ENCODE peak calls at places on chromosomes 4 and X, in seven cellular contexts. E is HFFc6, G is astrocyte, U is body of pancreas, N is mucosa of descending colon, I is AG09309, T is neural progenitor cell. A is an unnamed sample.

GRCh38 chrX:13507893-13508292 is 61.5 kb upstream of the EGFL6 start:
- DNase-seq in E (no peak), G (no peak), U (no peak), N (no peak), I (no peak), T (no peak), A (no peak)

GRCh38 chrX:38654302-38654701 is 93.0 kb downstream of the TSPAN7 start:
- DNase-seq in E (peak), G (peak), U (peak), N (no peak), I (no peak), T (peak), A (no peak)

GRCh38 chr4:164501074-164501473 is 252.9 kb upstream of the SMIM31 start:
- DNase-seq in E (no peak), G (peak), U (no peak), N (no peak), I (no peak), T (no peak), A (no peak)

GRCh38 chrX:95063554-95063953 is 1389.5 kb downstream of the FAM133A start:
- DNase-seq in E (peak), G (peak), U (no peak), N (no peak), I (no peak), T (no peak), A (no peak)

GRCh38 chr4:126221262-126221661 is 906.5 kb downstream of the FAT4 start:
- DNase-seq in E (no peak), G (no peak), U (no peak), N (no peak), I (no peak), T (no peak), A (no peak)

GRCh38 chr4:164396439-164396838 is 357.5 kb upstream of the SMIM31 start:
- DNase-seq in E (no peak), G (peak), U (no peak), N (no peak), I (no peak), T (peak), A (no peak)

GRCh38 chr4:17072483-17072882 is 174.0 kb upstream of the LDB2 start:
- DNase-seq in E (no peak), G (peak), U (no peak), N (no peak), I (no peak), T (no peak), A (no peak)

GRCh38 chrX:36898301-36898700 is 109.9 kb upstream of the FAM47C start:
- DNase-seq in E (no peak), G (no peak), U (no peak), N (no peak), I (no peak), T (peak), A (no peak)

GRCh38 chr4:56976283-56976877 is 1.0 kb downstream of the NOA1 start:
- DNase-seq in E (no peak), G (no peak), U (no peak), N (no peak), I (no peak), T (no peak), A (no peak)

GRCh38 chr4:72951628-72952027 is 117.9 kb downstream of the COX18 start:
- DNase-seq in E (no peak), G (peak), U (no peak), N (no peak), I (no peak), T (no peak), A (no peak)

GRCh38 chr4:168848112-168848511 is 161.9 kb downstream of the CBR4 start:
- DNase-seq in E (no peak), G (no peak), U (no peak), N (no peak), I (no peak), T (peak), A (no peak)

GRCh38 chr4:81609844-81610243 is 138.1 kb upstream of the RASGEF1B start:
- DNase-seq in E (no peak), G (no peak), U (no peak), N (no peak), I (no peak), T (no peak), A (no peak)

GRCh38 chr4:24521544-24521943 is 62.8 kb downstream of the DHX15 start:
- DNase-seq in E (no peak), G (no peak), U (no peak), N (no peak), I (no peak), T (no peak), A (no peak)

GRCh38 chr4:160423879-160424451 is 1321.1 kb downstream of the RAPGEF2 start:
- DNase-seq in E (no peak), G (peak), U (no peak), N (no peak), I (no peak), T (no peak), A (no peak)

GRCh38 chr4:100984901-100985300 is 362.4 kb downstream of the PPP3CA start:
- DNase-seq in E (peak), G (peak), U (no peak), N (no peak), I (peak), T (no peak), A (no peak)

GRCh38 chrX:102042706-102043325 is 82.7 kb upstream of the TCEAL2 start:
- DNase-seq in E (peak), G (no peak), U (no peak), N (no peak), I (peak), T (no peak), A (peak)

GRCh38 chr4:122930877-122931276 is 8.5 kb upstream of the NUDT6 start:
- DNase-seq in E (no peak), G (no peak), U (no peak), N (no peak), I (no peak), T (no peak), A (no peak)

GRCh38 chr4:76095568-76095967 is 21.1 kb downstream of the ART3 start:
- DNase-seq in E (no peak), G (no peak), U (no peak), N (no peak), I (no peak), T (no peak), A (no peak)

GRCh38 chrX:100768679-100769338 is 36.9 kb upstream of the SYTL4 start:
- DNase-seq in E (peak), G (peak), U (peak), N (peak), I (peak), T (peak), A (no peak)

GRCh38 chrX:3026074-3026588 is 15.1 kb upstream of the ARSF start:
- DNase-seq in E (no peak), G (no peak), U (peak), N (peak), I (no peak), T (no peak), A (no peak)

GRCh38 chr4:80336582-80336981 is 1.1 kb downstream of the CFAP299 start:
- DNase-seq in E (peak), G (peak), U (peak), N (peak), I (no peak), T (peak), A (no peak)

GRCh38 chr4:87375719-87376291 is 15.2 kb downstream of the HSD17B11 start:
- DNase-seq in E (peak), G (peak), U (peak), N (peak), I (peak), T (peak), A (no peak)

GRCh38 chrX:16112428-16112827 is 10.9 kb upstream of the GRPR start:
- DNase-seq in E (no peak), G (no peak), U (no peak), N (no peak), I (no peak), T (no peak), A (no peak)
- TF ChIP-seq CTCF in E (no peak), G (no peak), U (no peak), N (no peak), I (peak), T (no peak), A (peak)

DNA sequence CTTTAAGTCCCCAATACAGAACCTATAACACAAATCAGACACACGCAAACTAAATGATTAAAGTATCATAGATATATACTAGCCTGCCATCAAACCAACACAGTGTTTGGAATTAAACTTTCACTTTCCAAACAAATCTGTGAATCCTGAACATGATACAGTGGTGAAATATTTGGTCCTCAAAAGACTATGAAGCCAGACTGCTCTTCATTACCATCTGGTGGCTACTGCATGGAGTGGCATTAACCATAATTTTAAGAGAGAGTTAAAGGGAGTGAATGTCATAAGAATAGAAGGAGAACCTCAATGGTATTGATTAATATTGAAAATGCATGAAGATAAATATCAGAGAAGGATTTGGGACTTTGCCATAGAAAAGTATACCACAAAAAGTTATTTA is 9.2 kb upstream of the GABRA4 start:
- DNase-seq in E (peak), G (no peak), U (no peak), N (no peak), I (no peak), T (no peak), A (no peak)
- TF ChIP-seq CTCF in E (peak), G (peak), U (no peak), N (no peak), I (peak), T (peak), A (peak)

GRCh38 chr4:15006416-15007024 is 4.2 kb downstream of the CPEB2 start:
- DNase-seq in E (peak), G (peak), U (no peak), N (no peak), I (no peak), T (no peak), A (no peak)
- TF ChIP-seq CTCF in E (peak), G (peak), U (no peak), N (no peak), I (peak), T (peak), A (peak)

GRCh38 chr4:184651899-184652298 is 2.4 kb downstream of the PRIMPOL start:
- DNase-seq in E (no peak), G (no peak), U (no peak), N (no peak), I (no peak), T (no peak), A (no peak)

GRCh38 chr4:184648220-184649025 is 824 bp downstream of the CASP3 start:
- DNase-seq in E (peak), G (peak), U (peak), N (peak), I (no peak), T (peak), A (no peak)

GRCh38 chr4:184647391-184648101 is 1.7 kb downstream of the CASP3 start:
- DNase-seq in E (peak), G (no peak), U (no peak), N (peak), I (no peak), T (no peak), A (no peak)

GRCh38 chr4:184649971-184650855 is 675 bp downstream of the PRIMPOL start:
- DNase-seq in E (peak), G (peak), U (peak), N (peak), I (no peak), T (peak), A (no peak)

GRCh38 chr4:184649026-184649970 is at the start of the genes CASP3 and PRIMPOL:
- DNase-seq in E (peak), G (peak), U (peak), N (peak), I (peak), T (peak), A (peak)
- TF ChIP-seq CTCF in E (peak), G (no peak), U (peak), N (peak), I (peak), T (peak), A (peak)

DNA sequence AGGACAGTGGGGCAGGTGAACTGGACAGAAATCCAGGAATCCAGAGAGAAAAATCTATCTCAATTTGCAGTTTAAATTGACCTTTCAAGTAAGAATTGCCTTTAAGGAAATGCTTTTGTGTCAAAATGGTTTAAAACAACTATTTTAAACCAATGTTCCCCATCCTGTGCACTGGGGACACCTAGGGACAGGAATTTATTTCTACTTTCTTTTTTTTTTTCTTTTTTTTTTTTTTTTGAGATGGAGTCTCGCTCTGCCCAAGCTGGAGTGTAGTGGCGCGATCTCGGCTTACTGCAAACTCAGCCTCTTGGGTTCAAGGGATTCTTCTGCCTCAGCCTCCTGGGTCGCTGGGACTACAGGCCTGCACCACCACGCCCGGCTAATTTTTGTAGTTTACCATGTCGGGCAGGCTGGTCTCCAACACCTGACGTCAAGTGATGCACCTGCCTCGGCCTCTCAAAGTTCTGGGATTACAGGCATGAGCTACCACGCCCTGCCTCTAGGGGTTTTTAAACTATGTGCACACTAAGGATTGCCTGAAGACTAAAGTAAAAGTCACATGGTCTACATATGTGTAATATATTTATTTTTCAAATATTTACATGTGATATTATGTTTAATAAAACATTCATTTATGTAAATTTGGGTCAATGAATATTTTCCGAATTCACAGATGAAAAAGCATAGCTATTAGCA is 1213.4 kb downstream of the STIM2 start:
- DNase-seq in E (no peak), G (no peak), U (no peak), N (no peak), I (no peak), T (peak), A (peak)
- TF ChIP-seq CTCF in E (peak), G (no peak), U (no peak), N (no peak), I (peak), T (peak), A (peak)

DNA sequence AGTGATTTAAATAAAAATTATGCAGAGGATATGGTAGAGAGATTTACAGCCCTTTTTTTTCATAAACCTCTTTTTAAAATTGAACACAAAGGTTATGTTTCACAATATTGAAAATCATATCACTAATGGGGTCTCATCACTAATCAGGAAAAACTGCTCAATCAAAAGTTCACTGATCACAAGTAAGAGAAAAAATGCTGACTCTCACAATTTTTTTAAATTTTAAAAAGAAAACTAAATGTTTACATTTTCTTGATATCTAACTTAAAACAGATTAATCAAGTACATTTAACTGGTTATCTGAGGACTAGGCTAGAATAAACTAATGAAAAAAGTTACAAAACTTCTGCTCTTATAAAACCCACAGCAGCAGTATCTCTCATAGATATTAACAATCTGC is 8.5 kb downstream of the LAMTOR3 start:
- DNase-seq in E (no peak), G (no peak), U (no peak), N (no peak), I (no peak), T (no peak), A (no peak)
- TF ChIP-seq CTCF in E (no peak), G (no peak), U (no peak), N (no peak), I (no peak), T (no peak), A (no peak)